ENCODE peak calls at places on chromosome 20, in four cellular contexts. M is lower leg skin, Z is substantia nigra, W is renal cortical epithelial cell. V is an unnamed sample.
A peak's percentile ranks its signal among the peaks of the same experiment; 100 is the strongest.

GRCh38 chr20:25294459-25295385 is 46.8 kb downstream of the PYGB start:
- DNase-seq in M (no peak), W (no peak), Z (no peak), V (peak; percentile 25)

GRCh38 chr20:61488030-61488429 is 236.0 kb downstream of the CDH4 start:
- DNase-seq in Z (no peak), W (no peak), M (peak; percentile 7), V (no peak)

GRCh38 chr20:50085481-50086365 is 27.2 kb downstream of the UBE2V1 start:
- DNase-seq in M (peak; percentile 84), W (peak; percentile 74), Z (no peak), V (peak; percentile 29)

GRCh38 chr20:24109008-24109407 is 120.4 kb upstream of the GGTLC1 start:
- DNase-seq in M (no peak), W (no peak), Z (no peak), V (no peak)

GRCh38 chr20:47265984-47266383 is 90.5 kb downstream of the ZMYND8 start:
- DNase-seq in Z (no peak), M (no peak), W (no peak), V (no peak)

GRCh38 chr20:14491436-14491835 is 154.0 kb upstream of the FLRT3 start:
- DNase-seq in W (no peak), Z (no peak), M (no peak), V (no peak)

GRCh38 chr20:32455171-32455900 is 97.2 kb downstream of the ASXL1 start:
- DNase-seq in W (no peak), M (no peak), Z (no peak), V (no peak)

GRCh38 chr20:23078351-23078993 is 7.7 kb downstream of the CD93 start:
- DNase-seq in W (peak; percentile 53), M (no peak), Z (no peak), V (no peak)

GRCh38 chr20:20331796-20332195 is 36.1 kb upstream of the INSM1 start:
- DNase-seq in W (no peak), Z (no peak), M (no peak), V (no peak)

GRCh38 chr20:12372557-12372956 is 454.9 kb downstream of the BTBD3 start:
- DNase-seq in Z (no peak), W (no peak), M (no peak), V (no peak)

GRCh38 chr20:43379239-43379917 is 78.3 kb upstream of the SRSF6 start:
- DNase-seq in Z (no peak), M (peak; percentile 5), W (peak; percentile 13), V (no peak)

GRCh38 chr20:63357921-63358905 is 2.9 kb downstream of the CHRNA4 start:
- DNase-seq in M (no peak), Z (no peak), W (no peak), V (no peak)

GRCh38 chr20:17967595-17968365 is 814 bp downstream of the SNX5 start:
- DNase-seq in Z (no peak), W (no peak), M (peak; percentile 91), V (no peak)

GRCh38 chr20:35302421-35303335 is 10.5 kb upstream of the FAM83C start:
- DNase-seq in W (no peak), M (no peak), Z (no peak), V (no peak)

GRCh38 chr20:50193169-50193850 is 2.7 kb downstream of the CEBPB start:
- DNase-seq in W (no peak), M (no peak), Z (no peak), V (no peak)

GRCh38 chr20:63620991-63621390 is 5.9 kb downstream of the GMEB2 start:
- DNase-seq in Z (no peak), W (no peak), M (no peak), V (no peak)

V was measured in stimulated activated naive B cell treated with anti-CD40 and anti-IgM and Interleukin-4, amounts not matched to agents 10 μg/mL and 1 μg/mL and 100 μg/mL, for 72 hours.